ENCODE peak calls at places on chromosomes 3 and 15, in four cellular contexts. One of them, this sample, is unnamed.
A peak's percentile ranks its signal among the peaks of the same experiment; 100 is the strongest.

GRCh38 chr3:154753101-154753500 is 323.1 kb upstream of the GPR149 start:
- DNase-seq in H1: no peak
- DNase-seq in H9: no peak
- DNase-seq in mesendoderm: no peak
- DNase-seq in this sample: no peak

GRCh38 chr3:155321418-155321817 is 27.9 kb upstream of the STRIT1 start:
- DNase-seq in H9: no peak
- DNase-seq in H1: no peak
- DNase-seq in mesendoderm: no peak
- DNase-seq in this sample: peak; percentile 15

GRCh38 chr15:81152799-81153198 is 18.7 kb downstream of the CFAP161 start:
- DNase-seq in H1: no peak
- DNase-seq in mesendoderm: no peak
- DNase-seq in H9: no peak
- DNase-seq in this sample: peak; percentile 48

GRCh38 chr3:113736548-113737089 is 9.4 kb downstream of the NAA50 start:
- DNase-seq in H9: no peak
- DNase-seq in mesendoderm: peak; percentile 79
- DNase-seq in H1: no peak
- DNase-seq in this sample: peak; percentile 73

GRCh38 chr3:125055913-125056705 is at the start of gene HEG1:
- DNase-seq in H1: no peak
- DNase-seq in mesendoderm: peak; percentile 94
- DNase-seq in H9: peak; percentile 80
- DNase-seq in this sample: peak; percentile 77

GRCh38 chr3:49248828-49249227 is 28.2 kb downstream of the C3orf62 start:
- DNase-seq in mesendoderm: no peak
- DNase-seq in H9: no peak
- DNase-seq in H1: no peak
- DNase-seq in this sample: peak; percentile 16

GRCh38 chr15:51046799-51047449 is 47.8 kb downstream of the TNFAIP8L3 start:
- DNase-seq in H1: no peak
- DNase-seq in mesendoderm: no peak
- DNase-seq in H9: no peak
- DNase-seq in this sample: peak; percentile 39

GRCh38 chr3:34779092-34779491 is 860.2 kb upstream of the ARPP21 start:
- DNase-seq in H1: no peak
- DNase-seq in H9: no peak
- DNase-seq in mesendoderm: no peak
- DNase-seq in this sample: no peak

GRCh38 chr3:30516238-30516637 is 90.2 kb upstream of the TGFBR2 start:
- DNase-seq in H1: no peak
- DNase-seq in mesendoderm: no peak
- DNase-seq in H9: no peak
- DNase-seq in this sample: peak; percentile 43

GRCh38 chr3:74344865-74345264 is 269.6 kb downstream of the CNTN3 start:
- DNase-seq in mesendoderm: no peak
- DNase-seq in H9: no peak
- DNase-seq in H1: no peak
- DNase-seq in this sample: no peak
- H3K4me2 ChIP-seq in mesendoderm: no peak overlapping the region
- H3K4me2 ChIP-seq in H9: no peak overlapping the region
- H3K4me2 ChIP-seq in H1: no peak overlapping the region
- H3K4me2 ChIP-seq in this sample: no peak overlapping the region

GRCh38 chr3:166457382-166457781 is 620.2 kb upstream of the BCHE start:
- DNase-seq in mesendoderm: no peak
- DNase-seq in H9: no peak
- DNase-seq in H1: no peak
- DNase-seq in this sample: no peak

GRCh38 chr3:166451997-166452396 is 614.8 kb upstream of the BCHE start:
- DNase-seq in H9: no peak
- DNase-seq in mesendoderm: no peak
- DNase-seq in H1: no peak
- DNase-seq in this sample: no peak

GRCh38 chr3:166455724-166456123 is 618.5 kb upstream of the BCHE start:
- DNase-seq in H9: no peak
- DNase-seq in mesendoderm: peak; percentile 71
- DNase-seq in H1: no peak
- DNase-seq in this sample: peak; percentile 47

GRCh38 chr3:166453472-166453871 is 616.2 kb upstream of the BCHE start:
- DNase-seq in H1: no peak
- DNase-seq in H9: no peak
- DNase-seq in mesendoderm: peak; percentile 25
- DNase-seq in this sample: no peak

DNA sequence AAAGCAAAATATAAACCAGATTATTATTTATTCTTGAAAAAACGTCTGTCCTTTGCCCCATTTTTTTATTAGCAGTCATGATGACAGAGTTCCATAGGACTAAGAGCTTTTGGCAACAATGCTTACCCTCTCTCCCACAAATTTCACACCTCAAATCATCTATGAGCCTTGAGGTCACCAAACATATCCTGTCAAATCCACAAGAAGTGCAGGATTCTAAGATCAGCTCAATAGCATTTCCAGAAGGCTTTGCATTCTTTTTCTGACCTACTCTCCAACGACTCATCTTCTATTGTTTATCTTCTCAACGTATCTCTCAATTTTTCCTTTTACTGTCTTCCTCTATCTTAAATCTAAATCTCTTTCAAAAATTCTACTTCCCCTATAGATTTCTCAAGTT is 619.1 kb upstream of the BCHE start:
- DNase-seq in H9: no peak
- DNase-seq in H1: no peak
- DNase-seq in mesendoderm: peak; percentile 11
- DNase-seq in this sample: peak; percentile 34
- H3K56ac ChIP-seq in H9: no peak overlapping the region
- H3K56ac ChIP-seq in H1: no peak overlapping the region
- H3K56ac ChIP-seq in mesendoderm: no peak overlapping the region
- H3K56ac ChIP-seq in this sample: no peak overlapping the region

DNA sequence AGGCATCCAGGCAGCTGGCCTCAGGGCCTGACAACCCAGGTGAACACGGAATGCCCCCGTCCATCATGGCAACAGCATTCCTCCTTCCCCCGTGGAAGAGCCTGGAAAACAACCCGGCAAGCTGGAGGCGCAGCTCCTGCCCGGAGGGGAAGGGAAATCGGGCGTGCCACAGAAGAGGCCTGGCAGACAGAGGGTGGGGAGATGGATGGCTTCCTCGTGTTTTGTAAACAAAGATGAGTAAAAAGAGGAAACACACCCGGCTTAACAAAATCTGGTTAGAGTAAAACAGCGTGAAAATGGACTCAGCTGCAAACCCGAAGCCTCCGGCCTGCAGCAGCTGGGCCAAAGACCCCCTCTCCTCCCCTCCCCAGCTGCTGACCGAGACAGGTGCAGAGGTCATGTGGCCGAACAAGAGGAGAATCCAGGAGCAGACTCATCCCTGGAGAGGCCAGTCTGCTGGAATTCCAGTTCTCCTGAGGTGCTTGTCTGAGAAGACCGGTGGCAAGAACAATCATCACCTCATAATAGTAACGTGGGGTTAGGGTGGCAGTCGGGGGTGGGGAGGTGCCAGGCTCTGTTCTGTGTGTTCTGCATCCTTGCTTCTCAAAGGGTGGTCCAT is 15.3 kb downstream of the BMF start:
- DNase-seq in H1: no peak
- DNase-seq in mesendoderm: peak; percentile 70
- DNase-seq in H9: no peak
- DNase-seq in this sample: peak; percentile 26
- H3K4me2 ChIP-seq in H1: no peak overlapping the region
- H3K4me2 ChIP-seq in mesendoderm: no peak overlapping the region
- H3K4me2 ChIP-seq in H9: no peak overlapping the region
- H3K4me2 ChIP-seq in this sample: peak overlapping the region; percentile 58

GRCh38 chr3:159731254-159731653 is 257.4 kb upstream of the IL12A start:
- DNase-seq in H1: no peak
- DNase-seq in H9: no peak
- DNase-seq in mesendoderm: peak; percentile 45
- DNase-seq in this sample: no peak
- H3K56ac ChIP-seq in H1: no peak overlapping the region
- H3K56ac ChIP-seq in H9: no peak overlapping the region
- H3K56ac ChIP-seq in mesendoderm: peak overlapping the region; percentile 34
- H3K56ac ChIP-seq in this sample: no peak overlapping the region

DNA sequence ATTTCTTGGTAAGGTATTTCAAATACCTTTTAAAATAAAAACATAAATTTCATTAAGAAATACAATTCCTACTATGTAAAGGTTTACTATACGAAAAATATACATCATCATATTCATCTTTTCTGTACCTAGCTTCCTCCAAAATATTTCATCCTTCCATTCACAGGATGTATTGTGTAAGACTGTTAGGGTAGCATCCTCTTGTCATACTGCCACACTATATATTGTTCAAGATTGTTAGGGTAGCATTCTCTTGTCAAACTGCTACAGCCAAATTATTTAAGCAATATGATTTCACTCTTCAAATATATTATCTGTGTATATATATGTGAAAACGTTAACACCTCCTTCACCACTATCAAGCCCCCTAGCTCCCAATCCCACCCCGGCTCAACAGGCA is 3.5 kb downstream of the RPL22L1 start:
- DNase-seq in H1: no peak
- DNase-seq in mesendoderm: no peak
- DNase-seq in H9: no peak
- DNase-seq in this sample: no peak
- H3K4me2 ChIP-seq in H1: no peak overlapping the region
- H3K4me2 ChIP-seq in mesendoderm: no peak overlapping the region
- H3K4me2 ChIP-seq in H9: no peak overlapping the region
- H3K4me2 ChIP-seq in this sample: no peak overlapping the region

DNA sequence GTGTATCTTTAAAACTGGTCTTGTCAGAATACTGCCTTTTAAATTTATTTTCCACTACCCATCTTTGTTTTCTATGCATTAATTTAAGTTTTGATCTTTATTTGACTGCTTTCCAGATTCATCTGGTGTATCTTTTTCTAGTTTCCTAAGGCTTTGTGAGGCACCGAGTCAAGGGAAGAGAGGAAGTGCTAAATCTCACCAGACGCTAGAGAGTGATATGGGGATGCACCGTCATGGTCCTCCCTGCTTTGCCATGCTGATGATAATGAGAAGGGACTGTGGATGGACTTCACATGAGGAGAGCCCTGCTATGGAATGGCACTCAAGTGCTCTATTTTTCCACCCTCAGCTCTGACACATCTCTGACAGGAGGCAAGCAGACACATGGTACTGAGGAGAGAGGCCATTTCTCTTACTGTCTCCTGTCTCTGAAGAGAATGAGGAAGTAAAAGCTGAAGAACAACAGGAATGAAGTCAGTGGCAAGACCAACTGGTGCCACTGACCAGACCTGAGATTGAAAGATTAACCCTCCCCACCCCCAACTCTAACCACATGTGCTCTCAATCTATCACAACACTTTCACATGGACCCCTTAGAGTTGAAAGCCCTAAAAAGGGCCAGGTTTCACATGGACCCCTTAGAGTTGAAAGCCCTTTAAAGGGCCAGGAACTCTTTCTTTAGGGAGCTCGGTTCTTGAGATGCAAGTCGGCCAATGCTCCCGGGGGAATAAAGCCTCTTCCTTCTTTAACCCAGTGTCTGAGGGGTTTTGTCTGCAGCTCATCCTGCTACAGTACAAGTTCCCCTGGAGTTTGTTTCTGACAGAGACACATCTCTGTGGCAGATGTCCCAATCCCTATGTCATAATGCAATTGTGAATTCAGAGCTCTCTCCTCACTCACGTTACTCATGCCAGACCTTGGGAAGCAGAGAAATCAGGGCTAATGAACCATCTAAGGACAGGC is at the start of gene IQCF2:
- DNase-seq in H1: no peak
- DNase-seq in mesendoderm: no peak
- DNase-seq in H9: no peak
- DNase-seq in this sample: no peak
- H3K56ac ChIP-seq in H1: no peak within 1 kb of the TSS
- H3K56ac ChIP-seq in mesendoderm: no peak within 1 kb of the TSS
- H3K56ac ChIP-seq in H9: no peak within 1 kb of the TSS
- H3K56ac ChIP-seq in this sample: no peak within 1 kb of the TSS

This sample was measured in IMR-90.